ENCODE peak calls at places on chromosomes 7 and 10, in eight cellular contexts. R is OCI-LY7, K is GM12865, A is HFFc6, J is left ventricle myocardium inferior, E is colonic mucosa, D is suprapubic skin, H is progenitor cell of endocrine pancreas. B is an unnamed sample.

GRCh38 chr10:132066186-132066585 is 440 bp downstream of the JAKMIP3 start:
- DNase-seq in E (no peak), J (no peak), K (no peak), A (peak; percentile 4), D (peak; percentile 53), R (no peak), H (no peak), B (no peak)

GRCh38 chr10:111968624-111969023 is 214.9 kb downstream of the GPAM start:
- DNase-seq in A (no peak), J (no peak), H (no peak), R (no peak), K (no peak), D (no peak), E (no peak), B (no peak)

GRCh38 chr7:47188653-47189315 is 393.1 kb downstream of the TNS3 start:
- DNase-seq in D (no peak), R (no peak), E (no peak), J (no peak), K (no peak), H (no peak), A (no peak), B (no peak)

GRCh38 chr7:149126662-149127321 is 668 bp upstream of the ZNF425 start:
- DNase-seq in R (peak; percentile 69), J (peak; percentile 50), K (peak; percentile 81), H (peak; percentile 28), E (peak; percentile 49), D (peak; percentile 74), A (no peak), B (peak; percentile 82)

GRCh38 chr7:49432245-49432644 is 341.2 kb upstream of the VWC2 start:
- DNase-seq in A (no peak), R (no peak), K (no peak), J (no peak), E (no peak), H (no peak), D (no peak), B (no peak)

GRCh38 chr7:37047260-37047659 is 323.0 kb upstream of the AOAH start:
- DNase-seq in R (no peak), D (no peak), K (no peak), E (no peak), H (no peak), A (no peak), J (no peak), B (no peak)

GRCh38 chr10:117221156-117221711 is 19.7 kb upstream of the SLC18A2 start:
- DNase-seq in D (peak; percentile 42), H (no peak), E (no peak), R (no peak), A (no peak), J (no peak), K (no peak), B (no peak)

GRCh38 chr7:37541810-37542443 is 93.3 kb upstream of the ELMO1 start:
- DNase-seq in D (no peak), J (no peak), K (peak; percentile 69), R (no peak), H (no peak), E (no peak), A (no peak), B (peak; percentile 8)

GRCh38 chr7:43462836-43463235 is 120.1 kb upstream of the STK17A start:
- DNase-seq in H (no peak), D (no peak), R (no peak), K (no peak), A (no peak), E (no peak), J (no peak), B (no peak)

GRCh38 chr10:120948889-120949382 is 97.8 kb downstream of the WDR11 start:
- DNase-seq in E (peak; percentile 68), R (peak; percentile 37), D (peak; percentile 72), H (peak; percentile 68), K (peak; percentile 65), J (peak; percentile 75), A (peak; percentile 32), B (peak; percentile 91)

GRCh38 chr7:12814107-12814506 is 126.7 kb downstream of the ARL4A start:
- DNase-seq in H (no peak), R (no peak), K (no peak), J (no peak), A (no peak), D (no peak), E (no peak), B (no peak)

GRCh38 chr10:46297406-46298204 is 10.8 kb downstream of the ANTXRL start:
- DNase-seq in D (no peak), K (no peak), R (no peak), H (no peak), E (no peak), A (no peak), J (no peak), B (peak; percentile 16)

GRCh38 chr7:101814996-101815825 is 2.2 kb upstream of the CUX1 start:
- DNase-seq in E (peak; percentile 68), A (no peak), R (peak; percentile 82), K (peak; percentile 53), H (peak; percentile 71), J (peak; percentile 29), D (peak; percentile 65), B (peak; percentile 81)

GRCh38 chr7:87608443-87608842 is 7.8 kb upstream of the ABCB1 start:
- DNase-seq in D (no peak), K (no peak), H (no peak), J (no peak), R (no peak), A (no peak), E (no peak), B (no peak)

GRCh38 chr10:93074597-93075368 is 1.1 kb downstream of the CYP26A1 start:
- DNase-seq in E (no peak), R (no peak), K (no peak), J (no peak), D (no peak), H (no peak), A (no peak), B (peak; percentile 46)

GRCh38 chr7:98204670-98205069 is 6.6 kb upstream of the BHLHA15 start:
- DNase-seq in K (no peak), E (no peak), H (no peak), J (no peak), D (no peak), R (no peak), A (no peak), B (no peak)

GRCh38 chr7:46932656-46933424 is 649.1 kb downstream of the TNS3 start:
- DNase-seq in J (no peak), R (no peak), E (peak; percentile 28), D (peak; percentile 67), H (no peak), K (no peak), A (peak; percentile 90), B (no peak)

GRCh38 chr10:100101526-100102076 is 19.9 kb upstream of the CPN1 start:
- DNase-seq in J (no peak), A (peak; percentile 5), K (no peak), E (peak; percentile 47), D (no peak), H (no peak), R (no peak), B (no peak)

GRCh38 chr10:14879055-14879800 is 562 bp downstream of the SUV39H2 start:
- DNase-seq in J (peak; percentile 34), R (peak; percentile 60), K (peak; percentile 44), E (peak; percentile 41), D (peak; percentile 64), H (no peak), A (no peak), B (no peak)

GRCh38 chr10:78267598-78267997 is 233.9 kb downstream of the RPS24 start:
- DNase-seq in D (no peak), R (no peak), A (peak; percentile 35), J (no peak), K (no peak), H (no peak), E (no peak), B (no peak)

GRCh38 chr10:21011433-21012018 is 114.4 kb upstream of the NEBL start:
- DNase-seq in K (no peak), A (no peak), R (no peak), J (no peak), H (no peak), D (no peak), E (no peak), B (no peak)

GRCh38 chr10:110336111-110336721 is 31.5 kb upstream of the SMNDC1 start:
- DNase-seq in K (no peak), D (no peak), E (no peak), A (peak; percentile 96), J (no peak), H (no peak), R (no peak), B (no peak)
- TF ChIP-seq CTCF in K (no peak), D (no peak), E (no peak), A (peak; percentile 68), J (no peak), H (no peak), R (no peak), B (no peak)

DNA sequence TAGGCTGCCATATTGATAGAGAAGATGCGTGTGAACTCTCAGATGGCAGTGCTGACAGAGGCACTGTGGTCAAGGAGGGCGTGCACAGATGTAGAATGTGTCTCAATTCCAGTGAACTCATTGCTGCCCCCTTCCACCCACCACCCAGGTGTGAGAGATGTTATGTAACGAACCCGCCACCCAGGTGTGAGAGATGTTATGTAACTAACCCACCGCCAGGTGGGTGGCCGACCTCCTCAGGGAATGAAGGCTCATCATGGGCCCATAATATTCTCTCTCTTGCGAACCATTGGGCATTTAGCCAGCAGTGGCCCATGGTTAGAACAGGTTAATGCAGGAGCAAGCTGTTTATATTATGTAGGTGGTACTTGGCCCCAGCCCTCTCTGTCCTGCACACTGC is 140.4 kb upstream of the MTPN start:
- DNase-seq in R (no peak), E (no peak), K (no peak), J (no peak), D (no peak), A (no peak), H (no peak), B (no peak)
- TF ChIP-seq CTCF in R (no peak), E (no peak), K (no peak), J (no peak), D (no peak), A (peak; percentile 6), H (no peak), B (no peak)

DNA sequence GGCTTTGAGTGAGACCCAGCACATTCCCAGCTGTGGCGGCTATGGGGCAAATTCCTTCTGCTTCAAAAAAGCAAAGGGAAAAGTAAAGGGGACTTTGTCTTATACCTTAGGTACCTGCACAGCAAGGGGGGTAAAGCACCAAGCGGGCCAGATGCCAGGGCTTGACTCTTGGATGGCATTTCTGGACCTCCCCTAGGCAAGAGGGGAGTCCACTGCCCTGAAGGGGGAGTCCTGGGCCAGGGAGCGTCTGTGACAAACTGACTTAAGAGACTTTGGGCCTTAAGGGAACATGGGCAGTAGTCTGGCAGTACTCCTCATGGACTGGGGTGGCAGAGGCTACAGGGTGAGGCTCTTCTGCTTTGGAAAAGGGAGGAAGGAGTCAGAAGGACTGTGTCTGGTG is 16.1 kb upstream of the FOXI2 start:
- DNase-seq in E (no peak), H (no peak), D (no peak), J (no peak), K (no peak), A (no peak), R (no peak), B (no peak)
- TF ChIP-seq CTCF in E (no peak), H (no peak), D (no peak), J (no peak), K (no peak), A (no peak), R (no peak), B (no peak)

DNA sequence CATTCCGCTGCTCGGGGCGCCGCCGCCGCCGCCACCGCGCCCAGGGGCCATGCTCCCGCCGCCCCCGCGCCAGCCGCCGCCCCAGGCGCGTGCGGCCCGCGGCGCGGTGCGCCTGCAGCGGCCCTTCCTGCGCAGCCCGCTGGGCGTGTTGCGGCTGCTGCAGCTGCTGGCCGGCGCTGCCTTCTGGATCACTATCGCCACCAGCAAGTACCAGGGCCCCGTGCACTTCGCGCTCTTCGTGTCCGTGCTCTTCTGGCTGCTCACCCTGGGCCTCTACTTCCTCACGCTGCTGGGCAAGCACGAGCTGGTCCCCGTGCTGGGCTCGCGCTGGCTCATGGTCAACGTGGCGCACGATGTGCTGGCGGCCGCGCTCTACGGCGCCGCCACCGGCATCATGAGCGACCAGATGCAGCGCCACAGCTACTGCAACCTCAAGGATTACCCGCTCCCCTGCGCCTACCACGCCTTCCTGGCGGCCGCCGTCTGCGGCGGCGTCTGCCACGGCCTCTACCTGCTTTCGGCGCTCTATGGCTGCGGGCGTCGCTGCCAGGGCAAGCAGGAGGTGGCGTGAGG is 384 bp downstream of the MARVELD1 start:
- DNase-seq in E (peak; percentile 67), A (peak; percentile 75), K (peak; percentile 85), D (peak; percentile 83), H (peak; percentile 44), R (peak; percentile 70), J (peak; percentile 75), B (peak; percentile 87)
- TF ChIP-seq CTCF in E (no peak), A (peak; percentile 62), K (peak; percentile 34), D (no peak), H (peak; percentile 36), R (peak; percentile 58), J (peak; percentile 31), B (peak; percentile 40)

B was measured in GM13976.